ENCODE peak calls at places on chromosomes 6 and 20, in eight cellular contexts. M, R, L, S, J, U, H and W are unnamed samples. For H3K9me3 and H3K4me1, the result is how much of the 10 kb centered on the place peaks cover.

GRCh38 chr20:32828029-32828666 is 8.4 kb downstream of the MAPRE1 start:
- DNase-seq in R (no peak), M (no peak), S (no peak), H (no peak), L (no peak), J (no peak), U (no peak), W (no peak)

GRCh38 chr20:49306903-49307336 is 29.1 kb upstream of the ZNFX1 start:
- DNase-seq in R (no peak), L (no peak), M (no peak), J (no peak), H (peak), S (no peak), U (no peak), W (no peak)

GRCh38 chr6:163841326-163841725 is 426.8 kb downstream of the QKI start:
- DNase-seq in S (no peak), L (no peak), R (no peak), U (no peak), M (no peak), H (no peak), J (no peak), W (no peak)

GRCh38 chr6:16432075-16433032 is 194.0 kb downstream of the GMPR start:
- DNase-seq in S (no peak), H (no peak), L (no peak), R (no peak), U (no peak), J (no peak), M (no peak), W (no peak)

GRCh38 chr20:29878777-29879442 is 1378.6 kb upstream of the DEFB115 start:
- DNase-seq in R (no peak), J (peak), H (no peak), S (no peak), M (no peak), L (no peak), U (no peak), W (peak)

GRCh38 chr20:57957397-57958049 is 247.7 kb upstream of the PMEPA1 start:
- DNase-seq in S (no peak), H (peak), J (no peak), R (no peak), U (no peak), L (no peak), M (no peak), W (no peak)

GRCh38 chr20:31573555-31574295 is 31.4 kb upstream of the ID1 start:
- DNase-seq in R (no peak), J (no peak), H (peak), S (no peak), M (no peak), L (no peak), U (no peak), W (no peak)

GRCh38 chr6:165662671-165663282 is at the start of gene PDE10A:
- DNase-seq in J (no peak), R (peak), S (no peak), L (peak), M (no peak), U (no peak), H (peak), W (peak)

GRCh38 chr6:20351529-20351928 is 50.1 kb upstream of the E2F3 start:
- DNase-seq in H (no peak), S (no peak), R (no peak), L (no peak), J (no peak), U (no peak), M (no peak), W (no peak)

GRCh38 chr20:5039255-5039657 is 37.9 kb upstream of the SLC23A2 start:
- DNase-seq in H (no peak), J (no peak), M (peak), R (no peak), S (no peak), U (peak), L (no peak), W (no peak)

GRCh38 chr20:3251806-3252205 is 12.8 kb upstream of the SLC4A11 start:
- DNase-seq in R (no peak), U (no peak), J (no peak), H (no peak), M (no peak), S (no peak), L (no peak), W (no peak)

GRCh38 chr20:25083773-25084615 is 2.1 kb upstream of the VSX1 start:
- DNase-seq in R (peak), S (no peak), J (no peak), L (no peak), H (peak), M (no peak), U (peak), W (no peak)
- H3K9me3 ChIP-seq in R (under half), S (under half), J (under half), L (under half), H (under half), M (under half), U (under half), W (under half)

DNA sequence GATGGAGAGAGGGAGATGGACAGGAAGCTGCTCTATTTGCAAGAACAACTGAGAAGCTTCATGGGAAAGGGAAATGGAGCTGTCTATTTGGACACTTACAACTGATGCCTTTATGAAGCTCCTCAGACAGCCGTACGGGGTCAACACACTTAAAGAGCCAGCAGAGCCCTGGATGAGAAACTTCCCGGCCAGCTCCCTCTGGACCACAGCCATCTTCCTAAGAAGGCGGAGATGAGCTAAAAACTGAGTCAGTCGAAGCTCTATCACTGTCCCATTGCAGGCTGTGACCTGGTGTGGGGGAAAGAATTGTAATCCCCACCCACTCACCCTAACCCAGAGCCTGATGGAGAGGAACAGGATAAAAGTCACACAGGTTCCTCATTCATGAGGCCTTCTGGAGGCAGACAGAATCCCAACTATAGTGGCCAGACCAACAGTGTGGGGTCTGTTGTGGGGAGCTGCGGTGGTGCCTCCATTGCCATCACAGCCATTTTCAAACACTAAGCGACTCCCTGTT is 360.3 kb upstream of the JARID2 start:
- DNase-seq in R (no peak), S (no peak), M (no peak), L (no peak), U (no peak), H (no peak), J (no peak), W (no peak)
- H3K4me1 ChIP-seq in R (under half), S (under half), M (under half), L (under half), U (under half), H (under half), J (under half), W (under half)

GRCh38 chr6:168279403-168279935 is 40.1 kb downstream of the DACT2 start:
- DNase-seq in S (no peak), R (no peak), M (no peak), H (no peak), L (no peak), J (no peak), U (no peak), W (no peak)
- H3K9me3 ChIP-seq in S (under half), R (under half), M (under half), H (under half), L (under half), J (under half), U (under half), W (under half)

GRCh38 chr6:106527979-106528378 is 101.3 kb downstream of the RTN4IP1 start:
- DNase-seq in J (no peak), L (peak), U (no peak), S (no peak), R (no peak), H (no peak), M (no peak), W (no peak)

GRCh38 chr6:106529438-106529837 is 99.9 kb downstream of the RTN4IP1 start:
- DNase-seq in S (no peak), H (no peak), J (no peak), L (no peak), R (no peak), M (no peak), U (no peak), W (no peak)

GRCh38 chr6:106528521-106528920 is 100.8 kb downstream of the RTN4IP1 start:
- DNase-seq in R (no peak), S (no peak), H (no peak), M (no peak), U (no peak), L (no peak), J (no peak), W (no peak)

GRCh38 chr6:106530026-106530425 is 99.3 kb downstream of the RTN4IP1 start:
- DNase-seq in R (no peak), J (no peak), H (no peak), L (no peak), M (no peak), S (no peak), U (no peak), W (no peak)

DNA sequence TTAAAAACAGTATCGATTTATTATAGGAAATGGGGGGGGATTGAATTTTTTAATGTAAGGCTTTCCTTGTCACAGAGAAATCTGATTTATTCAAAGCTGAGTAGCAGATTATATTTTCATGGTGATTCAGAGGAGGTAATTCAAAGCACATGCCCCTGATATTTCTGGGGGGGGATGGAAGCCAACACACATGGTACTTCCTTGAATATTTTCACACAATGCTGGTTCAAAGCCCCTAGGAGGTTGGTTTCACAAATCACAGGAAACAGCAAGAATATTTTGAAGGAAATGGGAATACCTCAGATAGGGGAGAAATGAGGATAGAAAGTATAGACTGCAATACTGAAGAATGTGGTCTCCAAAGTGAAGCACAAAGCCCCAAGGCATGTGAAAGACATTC is 98.8 kb downstream of the RTN4IP1 start:
- DNase-seq in J (no peak), S (no peak), M (no peak), H (no peak), L (no peak), R (no peak), U (no peak), W (no peak)
- H3K4me1 ChIP-seq in J (under half), S (under half), M (under half), H (under half), L (under half), R (under half), U (under half), W (under half)

GRCh38 chr6:9745476-9745875 is 669.4 kb downstream of the TFAP2A start:
- DNase-seq in M (no peak), S (no peak), J (no peak), H (no peak), R (no peak), L (no peak), U (no peak), W (no peak)
- H3K9me3 ChIP-seq in M (under half), S (under half), J (under half), H (under half), R (under half), L (under half), U (under half), W (under half)

DNA sequence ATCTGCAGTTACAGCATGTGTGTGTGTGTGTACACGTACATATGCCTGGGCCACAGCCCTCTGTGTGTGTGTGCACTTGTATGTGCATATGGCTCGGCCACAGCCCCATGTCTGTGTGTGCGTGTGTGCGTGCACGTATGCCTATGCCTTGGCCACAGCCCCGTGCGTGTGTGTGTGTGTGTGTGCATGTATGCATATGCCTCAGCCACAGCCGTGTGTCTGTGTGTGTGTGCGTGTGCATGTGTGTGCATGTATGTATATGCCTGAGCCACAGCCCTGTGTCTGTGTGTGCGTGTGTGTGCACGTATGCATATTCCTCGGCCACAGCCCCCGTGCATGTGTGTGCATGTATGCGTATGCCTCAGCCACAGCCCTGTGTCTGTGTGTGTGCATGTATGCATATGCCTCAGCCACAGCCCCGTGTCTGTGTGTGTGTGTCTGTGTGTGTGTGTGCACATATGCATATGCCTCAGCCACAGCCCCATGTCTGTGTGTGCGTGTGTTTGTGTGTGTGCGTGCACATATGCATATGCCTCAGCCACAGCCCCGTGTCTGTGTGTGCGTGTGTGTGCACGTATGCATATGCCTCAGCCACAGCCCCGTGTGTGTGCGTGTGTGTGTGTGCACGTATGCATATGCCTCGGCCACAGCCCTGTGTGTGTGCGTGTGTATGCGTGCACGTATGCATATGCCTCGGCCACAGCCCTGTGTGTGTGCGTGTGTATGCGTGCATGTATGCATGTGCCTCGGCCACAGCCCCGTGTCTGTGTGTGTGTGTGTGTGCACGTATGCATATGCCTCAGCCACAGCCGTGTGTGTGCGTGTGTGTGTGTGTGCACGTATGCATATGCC is 14.6 kb upstream of the C20orf204 start:
- DNase-seq in S (no peak), H (no peak), U (no peak), M (no peak), R (no peak), L (no peak), J (no peak), W (no peak)
- H3K4me1 ChIP-seq in S (under half), H (under half), U (under half), M (under half), R (under half), L (under half), J (under half), W (under half)

GRCh38 chr6:155349956-155350355 is 35.7 kb upstream of the TFB1M start:
- DNase-seq in L (no peak), J (no peak), H (no peak), M (no peak), R (no peak), U (no peak), S (no peak), W (no peak)
- H3K9me3 ChIP-seq in L (under half), J (under half), H (under half), M (under half), R (under half), U (under half), S (under half), W (under half)

GRCh38 chr20:841568-842546 is 8.3 kb downstream of the FAM110A start:
- DNase-seq in M (no peak), J (peak), R (peak), S (no peak), L (no peak), H (no peak), U (no peak), W (no peak)
- H3K4me1 ChIP-seq in M (under half), J (half or more), R (under half), S (under half), L (under half), H (under half), U (under half), W (under half)